ENCODE peak calls at places on chromosomes 6 and 20, in eight cellular contexts. E is PC-3, M is hepatocyte, L is upper lobe of left lung, A is adrenal gland, N is osteocyte, K is left lung, T is thoracic aorta. H is an unnamed sample.

GRCh38 chr20:37758332-37758731 is 64.5 kb downstream of the CTNNBL1 start:
- DNase-seq in T (no peak), N (no peak), E (peak; percentile 31), M (peak; percentile 11), L (no peak), A (no peak), K (no peak), H (no peak)

GRCh38 chr20:46333136-46333991 is 25.1 kb upstream of the CDH22 start:
- DNase-seq in A (no peak), M (no peak), N (no peak), L (peak; percentile 34), T (no peak), K (no peak), E (peak; percentile 23), H (no peak)

GRCh38 chr6:74879234-74879633 is 326.6 kb downstream of the COL12A1 start:
- DNase-seq in E (peak; percentile 31), K (no peak), A (no peak), T (no peak), N (no peak), L (no peak), M (no peak), H (no peak)

GRCh38 chr20:43744966-43745733 is 18.3 kb upstream of the GTSF1L start:
- DNase-seq in N (no peak), T (no peak), A (no peak), L (no peak), E (no peak), K (no peak), M (no peak), H (no peak)

GRCh38 chr6:4932506-4932903 is 71.3 kb downstream of the RPP40 start:
- DNase-seq in N (no peak), T (no peak), E (no peak), M (no peak), L (no peak), K (no peak), A (no peak), H (no peak)

GRCh38 chr6:151254451-151255081 is 14.8 kb downstream of the AKAP12 start:
- DNase-seq in E (peak; percentile 48), K (no peak), T (no peak), N (no peak), M (peak; percentile 14), A (no peak), L (no peak), H (no peak)

GRCh38 chr20:60962367-60963045 is 289.6 kb upstream of the CDH4 start:
- DNase-seq in E (no peak), N (no peak), A (no peak), L (no peak), T (no peak), M (no peak), K (no peak), H (no peak)

GRCh38 chr20:25389858-25390537 is 637 bp downstream of the ABHD12 start:
- DNase-seq in A (peak; percentile 25), N (no peak), E (peak; percentile 51), L (peak; percentile 92), T (no peak), M (peak; percentile 63), K (peak; percentile 86), H (peak; percentile 27)

GRCh38 chr6:69985180-69985579 is 118.8 kb downstream of the COL19A1 start:
- DNase-seq in M (no peak), N (no peak), E (peak; percentile 20), K (no peak), A (no peak), T (no peak), L (no peak), H (no peak)

GRCh38 chr6:120869397-120869796 is 464.9 kb downstream of the TBC1D32 start:
- DNase-seq in A (no peak), L (no peak), K (no peak), N (no peak), M (peak; percentile 23), E (peak; percentile 3), T (no peak), H (no peak)

GRCh38 chr6:124027392-124027791 is 223.7 kb downstream of the NKAIN2 start:
- DNase-seq in T (no peak), A (no peak), N (no peak), E (no peak), K (no peak), M (no peak), L (no peak), H (no peak)

GRCh38 chr6:35919827-35920751 is 809 bp downstream of the SRPK1 start:
- DNase-seq in A (no peak), L (peak; percentile 71), N (peak; percentile 84), K (peak; percentile 76), T (no peak), E (peak; percentile 83), M (peak; percentile 71), H (peak; percentile 22)

GRCh38 chr20:50872562-50873288 is 58.5 kb downstream of the ADNP start:
- DNase-seq in L (no peak), M (no peak), T (no peak), K (no peak), E (no peak), N (no peak), A (no peak), H (no peak)

GRCh38 chr6:90401933-90402830 is 105.5 kb upstream of the BACH2 start:
- DNase-seq in E (no peak), L (no peak), K (no peak), N (no peak), M (no peak), A (no peak), T (no peak), H (peak; percentile 59)

GRCh38 chr20:36528176-36528874 is 13.0 kb upstream of the MYL9 start:
- DNase-seq in A (no peak), T (no peak), L (peak; percentile 41), K (no peak), N (no peak), E (no peak), M (no peak), H (no peak)

GRCh38 chr6:28980797-28981390 is 24.2 kb downstream of the ZNF311 start:
- DNase-seq in L (no peak), T (no peak), E (peak; percentile 90), K (no peak), A (peak; percentile 51), M (peak; percentile 90), N (no peak), H (no peak)

GRCh38 chr20:3479025-3479424 is 8.2 kb downstream of the ATRN start:
- DNase-seq in T (no peak), N (no peak), L (no peak), M (no peak), E (no peak), A (no peak), K (no peak), H (no peak)

DNA sequence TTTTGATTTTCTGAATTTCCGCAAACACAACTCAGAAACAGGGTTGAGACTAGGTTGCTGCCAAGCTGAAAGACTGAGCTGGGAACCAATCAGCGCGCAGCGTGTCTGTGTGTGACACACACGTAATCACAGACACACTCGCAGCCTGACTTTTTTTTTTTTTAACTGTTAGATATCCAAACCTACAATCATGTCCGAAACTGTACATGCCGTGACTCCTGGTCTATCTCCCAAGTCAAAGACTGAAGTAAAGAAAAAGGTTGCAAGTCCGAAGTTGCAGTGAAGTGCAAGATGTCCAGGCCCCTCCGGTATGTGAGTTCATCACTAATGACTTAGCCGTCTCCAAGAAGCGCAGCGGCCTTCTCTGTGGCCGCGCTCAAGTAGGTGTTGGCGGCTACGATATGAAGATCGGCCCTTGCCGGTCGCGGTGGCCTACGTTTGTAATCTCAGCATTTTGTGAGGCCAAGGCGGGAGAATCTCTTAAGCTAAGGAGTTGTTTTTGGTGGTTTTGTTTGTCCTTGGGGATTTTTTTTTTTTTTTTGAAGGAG is 108.2 kb downstream of the HFE start:
- DNase-seq in A (peak; percentile 94), N (no peak), E (peak; percentile 87), K (peak; percentile 95), M (peak; percentile 92), L (no peak), T (no peak), H (peak; percentile 78)
- TF ChIP-seq CTCF in A (no peak), N (no peak), E (no peak), K (no peak), M (no peak), L (no peak), T (no peak), H (no peak)

DNA sequence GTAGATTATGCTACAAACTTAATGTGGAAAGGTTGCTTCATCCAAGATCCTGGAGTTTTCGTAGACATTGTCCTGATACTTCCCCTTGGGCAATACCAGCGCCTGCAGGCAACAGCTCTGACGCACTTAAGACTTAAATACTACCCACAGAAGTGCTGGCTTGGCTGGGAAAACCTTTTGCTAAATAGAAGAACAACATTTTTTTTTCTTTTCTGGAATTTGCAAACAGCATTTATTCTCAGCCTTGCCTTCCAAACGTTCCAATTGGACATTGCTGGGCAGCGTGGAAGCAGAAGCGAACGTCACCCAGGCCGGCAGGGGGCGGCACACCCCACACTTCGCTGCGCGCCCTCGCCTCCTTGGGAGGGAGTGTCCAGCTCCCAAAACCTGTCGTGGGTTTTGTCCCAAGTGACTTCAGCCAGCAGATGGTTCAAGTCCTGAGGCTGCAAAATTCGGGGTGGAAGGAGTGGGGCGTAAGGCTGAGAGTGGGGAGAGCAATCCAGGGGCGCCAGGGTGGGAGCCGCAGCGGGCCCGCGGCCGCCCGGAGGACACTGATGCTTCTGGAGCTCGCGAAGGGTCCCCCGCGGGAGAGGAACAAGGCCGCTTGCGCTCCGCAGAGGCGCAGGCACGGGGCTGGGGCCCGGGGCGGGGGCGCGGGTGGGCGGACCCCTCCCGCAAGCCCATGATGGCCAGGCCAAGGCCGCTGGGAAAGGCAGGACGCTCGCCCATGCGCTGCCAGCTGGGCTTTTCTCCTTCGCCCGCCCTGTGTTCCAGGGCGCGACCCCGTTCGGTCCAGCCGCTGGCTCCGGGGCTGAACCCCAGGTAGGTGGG is 60.8 kb upstream of the MAP3K4 start:
- DNase-seq in T (peak; percentile 13), M (peak; percentile 88), A (peak; percentile 75), E (peak; percentile 74), N (peak; percentile 93), L (peak; percentile 96), K (peak; percentile 91), H (peak; percentile 51)
- TF ChIP-seq CTCF in T (peak; percentile 89), M (peak; percentile 99), A (peak; percentile 94), E (peak; percentile 78), N (peak; percentile 99), L (peak; percentile 88), K (peak; percentile 91), H (peak; percentile 84)

GRCh38 chr6:49693512-49693911 is 19.8 kb downstream of the CRISP2 start:
- DNase-seq in T (no peak), L (no peak), M (no peak), K (no peak), A (no peak), N (no peak), E (no peak), H (no peak)

GRCh38 chr6:49692534-49692933 is 20.8 kb downstream of the CRISP2 start:
- DNase-seq in L (no peak), N (no peak), M (no peak), K (no peak), E (no peak), T (no peak), A (no peak), H (no peak)
- TF ChIP-seq CTCF in L (no peak), N (no peak), M (no peak), K (no peak), E (no peak), T (no peak), A (no peak), H (no peak)

GRCh38 chr6:101380861-101381630 is 12.5 kb upstream of the GRIK2 start:
- DNase-seq in L (no peak), A (no peak), M (no peak), T (no peak), E (no peak), K (no peak), N (no peak), H (no peak)

GRCh38 chr6:101391772-101392560 is 1.5 kb upstream of the GRIK2 start:
- DNase-seq in K (peak; percentile 37), T (no peak), M (no peak), N (no peak), L (peak; percentile 38), A (no peak), E (peak; percentile 56), H (no peak)

GRCh38 chr6:101392561-101393230 is 812 bp upstream of the GRIK2 start:
- DNase-seq in E (peak; percentile 7), T (no peak), L (peak; percentile 33), M (no peak), K (peak; percentile 43), N (no peak), A (no peak), H (no peak)

GRCh38 chr6:101386982-101387381 is 6.5 kb upstream of the GRIK2 start:
- DNase-seq in T (no peak), N (no peak), A (no peak), M (no peak), K (no peak), E (peak; percentile 23), L (no peak), H (no peak)
- TF ChIP-seq CTCF in T (no peak), N (peak; percentile 26), A (no peak), M (peak; percentile 10), K (no peak), E (peak; percentile 35), L (no peak), H (no peak)

H was measured in natural killer cell.